ENCODE peak calls at places on chromosomes 6 and 20, in seven cellular contexts. One of them, this sample, is unnamed.
A peak's percentile ranks its signal among the peaks of the same experiment; 100 is the strongest.

GRCh38 chr20:58498445-58499068 is 16.6 kb downstream of the APCDD1L start:
- DNase-seq in NCI-H1092: no peak
- DNase-seq in stimulated activated CD4-positive, alpha-beta T cell treated with anti-CD3 and anti-CD28 coated beads, Interleukin-4, amount 100 ng/mL, for 4 hours: no peak
- DNase-seq in cardiac septum: no peak
- DNase-seq in KG1: no peak
- DNase-seq in KBM-7: no peak
- DNase-seq in activated T-helper 1 cell treated with anti-CD3 and anti-CD28 coated beads, Interleukin-12 subunit alpha, Interleukin-12 subunit beta, Interleukin-2, Interleukin-4 antibody, amounts not matched to agents 30 ng/mL and 10 ng/mL and 1 ng/mL, durations not matched to agents 14 hours and 24 hours and 36 hours: no peak
- DNase-seq in this sample: no peak

GRCh38 chr20:12166053-12166717 is 248.5 kb downstream of the BTBD3 start:
- DNase-seq in NCI-H1092: no peak
- DNase-seq in stimulated activated CD4-positive, alpha-beta T cell treated with anti-CD3 and anti-CD28 coated beads, Interleukin-4, amount 100 ng/mL, for 4 hours: no peak
- DNase-seq in cardiac septum: no peak
- DNase-seq in KG1: no peak
- DNase-seq in KBM-7: no peak
- DNase-seq in activated T-helper 1 cell treated with anti-CD3 and anti-CD28 coated beads, Interleukin-12 subunit alpha, Interleukin-12 subunit beta, Interleukin-2, Interleukin-4 antibody, amounts not matched to agents 30 ng/mL and 10 ng/mL and 1 ng/mL, durations not matched to agents 14 hours and 24 hours and 36 hours: no peak
- DNase-seq in this sample: no peak

GRCh38 chr20:23187759-23188158 is 101.6 kb upstream of the CD93 start:
- DNase-seq in NCI-H1092: no peak
- DNase-seq in stimulated activated CD4-positive, alpha-beta T cell treated with anti-CD3 and anti-CD28 coated beads, Interleukin-4, amount 100 ng/mL, for 4 hours: no peak
- DNase-seq in cardiac septum: peak; percentile 80
- DNase-seq in KG1: no peak
- DNase-seq in KBM-7: no peak
- DNase-seq in activated T-helper 1 cell treated with anti-CD3 and anti-CD28 coated beads, Interleukin-12 subunit alpha, Interleukin-12 subunit beta, Interleukin-2, Interleukin-4 antibody, amounts not matched to agents 30 ng/mL and 10 ng/mL and 1 ng/mL, durations not matched to agents 14 hours and 24 hours and 36 hours: no peak
- DNase-seq in this sample: peak; percentile 93

GRCh38 chr20:59382907-59383306 is 82.5 kb downstream of the EDN3 start:
- DNase-seq in NCI-H1092: no peak
- DNase-seq in stimulated activated CD4-positive, alpha-beta T cell treated with anti-CD3 and anti-CD28 coated beads, Interleukin-4, amount 100 ng/mL, for 4 hours: no peak
- DNase-seq in cardiac septum: no peak
- DNase-seq in KG1: no peak
- DNase-seq in KBM-7: no peak
- DNase-seq in activated T-helper 1 cell treated with anti-CD3 and anti-CD28 coated beads, Interleukin-12 subunit alpha, Interleukin-12 subunit beta, Interleukin-2, Interleukin-4 antibody, amounts not matched to agents 30 ng/mL and 10 ng/mL and 1 ng/mL, durations not matched to agents 14 hours and 24 hours and 36 hours: no peak
- DNase-seq in this sample: no peak

GRCh38 chr6:38871745-38872568 is 156.8 kb downstream of the DNAH8 start:
- DNase-seq in NCI-H1092: peak; percentile 10
- DNase-seq in stimulated activated CD4-positive, alpha-beta T cell treated with anti-CD3 and anti-CD28 coated beads, Interleukin-4, amount 100 ng/mL, for 4 hours: peak; percentile 19
- DNase-seq in cardiac septum: no peak
- DNase-seq in KG1: peak; percentile 44
- DNase-seq in KBM-7: peak; percentile 62
- DNase-seq in activated T-helper 1 cell treated with anti-CD3 and anti-CD28 coated beads, Interleukin-12 subunit alpha, Interleukin-12 subunit beta, Interleukin-2, Interleukin-4 antibody, amounts not matched to agents 30 ng/mL and 10 ng/mL and 1 ng/mL, durations not matched to agents 14 hours and 24 hours and 36 hours: peak; percentile 36
- DNase-seq in this sample: peak; percentile 21

GRCh38 chr6:31557443-31558317 is 10.3 kb downstream of the NFKBIL1 start:
- DNase-seq in NCI-H1092: no peak
- DNase-seq in stimulated activated CD4-positive, alpha-beta T cell treated with anti-CD3 and anti-CD28 coated beads, Interleukin-4, amount 100 ng/mL, for 4 hours: no peak
- DNase-seq in cardiac septum: no peak
- DNase-seq in KG1: no peak
- DNase-seq in KBM-7: no peak
- DNase-seq in activated T-helper 1 cell treated with anti-CD3 and anti-CD28 coated beads, Interleukin-12 subunit alpha, Interleukin-12 subunit beta, Interleukin-2, Interleukin-4 antibody, amounts not matched to agents 30 ng/mL and 10 ng/mL and 1 ng/mL, durations not matched to agents 14 hours and 24 hours and 36 hours: no peak
- DNase-seq in this sample: no peak

GRCh38 chr20:58822175-58822574 is 28.5 kb downstream of the GNAS-AS1 start:
- DNase-seq in NCI-H1092: no peak
- DNase-seq in stimulated activated CD4-positive, alpha-beta T cell treated with anti-CD3 and anti-CD28 coated beads, Interleukin-4, amount 100 ng/mL, for 4 hours: no peak
- DNase-seq in cardiac septum: no peak
- DNase-seq in KG1: no peak
- DNase-seq in KBM-7: no peak
- DNase-seq in activated T-helper 1 cell treated with anti-CD3 and anti-CD28 coated beads, Interleukin-12 subunit alpha, Interleukin-12 subunit beta, Interleukin-2, Interleukin-4 antibody, amounts not matched to agents 30 ng/mL and 10 ng/mL and 1 ng/mL, durations not matched to agents 14 hours and 24 hours and 36 hours: no peak
- DNase-seq in this sample: no peak

GRCh38 chr20:35674921-35675320 is 10.2 kb upstream of the CPNE1 start:
- DNase-seq in NCI-H1092: no peak
- DNase-seq in stimulated activated CD4-positive, alpha-beta T cell treated with anti-CD3 and anti-CD28 coated beads, Interleukin-4, amount 100 ng/mL, for 4 hours: no peak
- DNase-seq in cardiac septum: no peak
- DNase-seq in KG1: no peak
- DNase-seq in KBM-7: no peak
- DNase-seq in activated T-helper 1 cell treated with anti-CD3 and anti-CD28 coated beads, Interleukin-12 subunit alpha, Interleukin-12 subunit beta, Interleukin-2, Interleukin-4 antibody, amounts not matched to agents 30 ng/mL and 10 ng/mL and 1 ng/mL, durations not matched to agents 14 hours and 24 hours and 36 hours: no peak
- DNase-seq in this sample: no peak

GRCh38 chr20:5184684-5185083 is 57.9 kb downstream of the CDS2 start:
- DNase-seq in NCI-H1092: no peak
- DNase-seq in stimulated activated CD4-positive, alpha-beta T cell treated with anti-CD3 and anti-CD28 coated beads, Interleukin-4, amount 100 ng/mL, for 4 hours: no peak
- DNase-seq in cardiac septum: no peak
- DNase-seq in KG1: no peak
- DNase-seq in KBM-7: no peak
- DNase-seq in activated T-helper 1 cell treated with anti-CD3 and anti-CD28 coated beads, Interleukin-12 subunit alpha, Interleukin-12 subunit beta, Interleukin-2, Interleukin-4 antibody, amounts not matched to agents 30 ng/mL and 10 ng/mL and 1 ng/mL, durations not matched to agents 14 hours and 24 hours and 36 hours: no peak
- DNase-seq in this sample: no peak

This sample was measured in SHP77.